ENCODE peak calls at places on chromosome 1, in seven cellular contexts. N, J, D, E, F, U and A are unnamed samples.

GRCh38 chr1:50832167-50832566 is 127.9 kb downstream of the FAF1 start:
- DNase-seq in E (no peak), J (no peak), N (no peak), F (no peak), D (no peak), U (no peak), A (no peak)

GRCh38 chr1:183918589-183918988 is 113.7 kb downstream of the RGL1 start:
- DNase-seq in F (no peak), J (no peak), N (no peak), U (no peak), D (no peak), E (no peak), A (no peak)

GRCh38 chr1:44924835-44925464 is 61.4 kb downstream of the EIF2B3 start:
- DNase-seq in E (no peak), D (no peak), U (no peak), J (no peak), F (peak), N (no peak), A (no peak)

GRCh38 chr1:229271448-229272120 is 673 bp downstream of the RAB4A start:
- DNase-seq in F (peak), N (peak), U (peak), J (no peak), E (peak), D (peak), A (no peak)

GRCh38 chr1:246114369-246114768 is 392.7 kb downstream of the SMYD3 start:
- DNase-seq in D (no peak), F (no peak), N (no peak), E (no peak), J (no peak), U (no peak), A (no peak)

GRCh38 chr1:118294817-118295486 is 109.9 kb upstream of the SPAG17 start:
- DNase-seq in E (no peak), D (no peak), N (no peak), J (no peak), F (no peak), U (no peak), A (no peak)

GRCh38 chr1:3796215-3797193 is at the start of gene LRRC47:
- DNase-seq in N (peak), U (peak), J (peak), F (peak), D (peak), E (peak), A (peak)

GRCh38 chr1:32903991-32904776 is 3.0 kb upstream of the TMEM54 start:
- DNase-seq in N (peak), E (no peak), J (no peak), U (no peak), F (no peak), D (no peak), A (no peak)

GRCh38 chr1:209800984-209801834 is 4.7 kb downstream of the IRF6 start:
- DNase-seq in D (peak), U (no peak), N (no peak), J (no peak), E (no peak), F (peak), A (peak)

GRCh38 chr1:185581961-185582725 is 152.0 kb upstream of the HMCN1 start:
- DNase-seq in E (no peak), J (no peak), N (no peak), U (no peak), F (peak), D (no peak), A (no peak)

GRCh38 chr1:199404191-199404590 is 623.3 kb upstream of the NR5A2 start:
- DNase-seq in D (no peak), F (no peak), N (no peak), E (no peak), U (no peak), J (no peak), A (no peak)

GRCh38 chr1:232998646-232999045 is 48.2 kb downstream of the NTPCR start:
- DNase-seq in F (no peak), U (no peak), J (no peak), N (no peak), D (no peak), E (no peak), A (no peak)

GRCh38 chr1:229252228-229252984 is 18.5 kb upstream of the RAB4A start:
- DNase-seq in N (no peak), J (no peak), E (no peak), D (no peak), F (no peak), U (no peak), A (no peak)

GRCh38 chr1:24952413-24952841 is 22.4 kb upstream of the RUNX3 start:
- DNase-seq in F (no peak), E (peak), J (no peak), D (no peak), N (no peak), U (no peak), A (no peak)

GRCh38 chr1:222582099-222582774 is 7.5 kb downstream of the TAF1A start:
- DNase-seq in N (no peak), D (no peak), U (no peak), F (peak), E (no peak), J (no peak), A (no peak)

GRCh38 chr1:9069324-9070100 is at the start of gene SLC2A5:
- DNase-seq in N (no peak), D (peak), U (peak), J (no peak), E (peak), F (no peak), A (no peak)

GRCh38 chr1:227161470-227161869 is 156.8 kb downstream of the CDC42BPA start:
- DNase-seq in D (no peak), E (no peak), F (no peak), N (no peak), U (no peak), J (no peak), A (no peak)